ENCODE peak calls at places on chromosomes 4 and X, in nine cellular contexts. U, A, V, O, F, H, C, I and K are unnamed samples.
A peak's percentile ranks its signal among the peaks of the same experiment; 100 is the strongest.

GRCh38 chr4:48137766-48138349 is 3.8 kb upstream of the TXK start:
- DNase-seq in U (no peak), A (no peak), V (no peak), O (no peak), F (no peak), H (no peak), C (no peak), I (no peak), K (no peak)

GRCh38 chrX:17638731-17639130 is 98.6 kb upstream of the SCML1 start:
- DNase-seq in U (no peak), A (no peak), V (no peak), O (no peak), F (no peak), H (no peak), C (no peak), I (no peak), K (no peak)

GRCh38 chr4:184345573-184345922 is 127.9 kb upstream of the ENPP6 start:
- DNase-seq in U (peak; percentile 25), A (no peak), V (no peak), O (peak; percentile 72), F (peak; percentile 71), H (no peak), C (peak; percentile 19), I (peak; percentile 28), K (no peak)

GRCh38 chrX:45208121-45208856 is 7.6 kb upstream of the DIPK2B start:
- DNase-seq in U (no peak), A (no peak), V (no peak), O (no peak), F (no peak), H (no peak), C (no peak), I (no peak), K (no peak)

GRCh38 chr4:134610956-134611355 is 409.4 kb upstream of the PABPC4L start:
- DNase-seq in U (no peak), A (no peak), V (no peak), O (no peak), F (no peak), H (no peak), C (no peak), I (no peak), K (no peak)

GRCh38 chrX:112642349-112642748 is 37.4 kb downstream of the LHFPL1 start:
- DNase-seq in U (peak; percentile 77), A (peak; percentile 9), V (no peak), O (no peak), F (peak; percentile 25), H (no peak), C (peak; percentile 0), I (no peak), K (no peak)

GRCh38 chrX:10158279-10158939 is 1.6 kb downstream of the CLCN4 start:
- DNase-seq in U (peak; percentile 42), A (no peak), V (no peak), O (no peak), F (no peak), H (no peak), C (peak; percentile 59), I (no peak), K (no peak)

GRCh38 chr4:100895572-100896197 is 377.9 kb upstream of the EMCN start:
- DNase-seq in U (no peak), A (no peak), V (no peak), O (no peak), F (no peak), H (no peak), C (peak; percentile 10), I (no peak), K (no peak)

GRCh38 chrX:130091976-130092522 is 18.2 kb downstream of the ELF4 start:
- DNase-seq in U (no peak), A (peak; percentile 83), V (no peak), O (no peak), F (peak; percentile 95), H (peak; percentile 82), C (no peak), I (no peak), K (no peak)

GRCh38 chr4:72631296-72631695 is 62.3 kb upstream of the ADAMTS3 start:
- DNase-seq in U (no peak), A (no peak), V (no peak), O (peak; percentile 67), F (no peak), H (no peak), C (peak; percentile 77), I (no peak), K (no peak)

GRCh38 chr4:7332216-7333023 is 102.3 kb downstream of the PSAPL1 start:
- DNase-seq in U (no peak), A (peak; percentile 27), V (no peak), O (peak; percentile 82), F (no peak), H (no peak), C (no peak), I (no peak), K (no peak)

GRCh38 chr4:152652102-152652501 is 27.7 kb downstream of the TMEM154 start:
- DNase-seq in U (no peak), A (no peak), V (no peak), O (no peak), F (no peak), H (no peak), C (no peak), I (no peak), K (no peak)

GRCh38 chrX:155237719-155238118 is 21.5 kb downstream of the VBP1 start:
- DNase-seq in U (no peak), A (no peak), V (no peak), O (peak; percentile 67), F (no peak), H (no peak), C (no peak), I (no peak), K (no peak)

GRCh38 chrX:100872161-100872560 is 2.0 kb downstream of the NOX1 start:
- DNase-seq in U (no peak), A (no peak), V (no peak), O (no peak), F (no peak), H (no peak), C (no peak), I (no peak), K (no peak)

GRCh38 chr4:130639871-130640270 is 1543.9 kb downstream of the C4orf33 start:
- DNase-seq in U (no peak), A (no peak), V (no peak), O (no peak), F (no peak), H (no peak), C (no peak), I (no peak), K (no peak)

GRCh38 chrX:45621356-45622041 is 420.8 kb upstream of the DIPK2B start:
- DNase-seq in U (no peak), A (no peak), V (no peak), O (no peak), F (no peak), H (no peak), C (peak; percentile 89), I (no peak), K (no peak)

GRCh38 chr4:2929469-2929868 is 33.7 kb downstream of the NOP14 start:
- DNase-seq in U (no peak), A (no peak), V (peak; percentile 1), O (no peak), F (no peak), H (no peak), C (no peak), I (no peak), K (no peak)

GRCh38 chrX:682892-683291 is 52.3 kb downstream of the SHOX start:
- DNase-seq in U (no peak), A (no peak), V (no peak), O (no peak), F (no peak), H (no peak), C (no peak), I (no peak), K (no peak)

GRCh38 chr4:122450847-122451246 is 5.7 kb downstream of the IL2 start:
- DNase-seq in U (peak; percentile 13), A (no peak), V (no peak), O (no peak), F (peak; percentile 3), H (peak; percentile 1), C (peak; percentile 14), I (no peak), K (no peak)

GRCh38 chr4:154506253-154506652 is 14.7 kb upstream of the DCHS2 start:
- DNase-seq in U (peak; percentile 59), A (no peak), V (no peak), O (no peak), F (no peak), H (no peak), C (peak; percentile 72), I (no peak), K (no peak)
- TF ChIP-seq CTCF in U (peak; percentile 52), A (peak; percentile 46), V (peak; percentile 41), O (peak; percentile 56), F (no peak), H (peak; percentile 17), C (peak; percentile 45), I (no peak), K (peak; percentile 27)

DNA sequence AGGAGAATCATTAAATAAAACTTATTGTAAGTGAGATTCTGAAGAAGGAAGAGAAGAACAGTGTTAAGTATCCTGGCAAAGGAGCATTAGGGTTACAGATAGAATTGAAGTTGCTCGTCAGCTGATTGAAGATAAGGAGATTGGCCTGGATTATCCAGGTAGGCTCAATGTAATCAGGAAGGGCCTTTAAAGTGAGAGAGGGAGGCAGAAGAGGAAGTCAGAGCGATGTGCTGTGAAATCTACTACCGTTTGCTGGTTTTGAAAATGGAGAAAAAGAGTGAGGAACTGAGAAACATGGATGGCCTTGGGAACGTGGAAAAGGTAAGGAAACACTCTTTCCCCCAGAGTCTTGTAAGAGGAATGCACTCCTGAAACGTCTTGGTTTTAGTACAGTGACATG is 245.7 kb downstream of the ANTXR2 start:
- DNase-seq in U (no peak), A (no peak), V (no peak), O (no peak), F (no peak), H (no peak), C (no peak), I (no peak), K (no peak)
- TF ChIP-seq CTCF in U (no peak), A (no peak), V (no peak), O (no peak), F (no peak), H (no peak), C (no peak), I (no peak), K (no peak)

GRCh38 chr4:112128452-112128851 is 16.8 kb upstream of the FAM241A start:
- DNase-seq in U (no peak), A (no peak), V (no peak), O (no peak), F (no peak), H (no peak), C (peak; percentile 16), I (no peak), K (no peak)
- TF ChIP-seq CTCF in U (no peak), A (no peak), V (no peak), O (no peak), F (no peak), H (no peak), C (no peak), I (no peak), K (no peak)

DNA sequence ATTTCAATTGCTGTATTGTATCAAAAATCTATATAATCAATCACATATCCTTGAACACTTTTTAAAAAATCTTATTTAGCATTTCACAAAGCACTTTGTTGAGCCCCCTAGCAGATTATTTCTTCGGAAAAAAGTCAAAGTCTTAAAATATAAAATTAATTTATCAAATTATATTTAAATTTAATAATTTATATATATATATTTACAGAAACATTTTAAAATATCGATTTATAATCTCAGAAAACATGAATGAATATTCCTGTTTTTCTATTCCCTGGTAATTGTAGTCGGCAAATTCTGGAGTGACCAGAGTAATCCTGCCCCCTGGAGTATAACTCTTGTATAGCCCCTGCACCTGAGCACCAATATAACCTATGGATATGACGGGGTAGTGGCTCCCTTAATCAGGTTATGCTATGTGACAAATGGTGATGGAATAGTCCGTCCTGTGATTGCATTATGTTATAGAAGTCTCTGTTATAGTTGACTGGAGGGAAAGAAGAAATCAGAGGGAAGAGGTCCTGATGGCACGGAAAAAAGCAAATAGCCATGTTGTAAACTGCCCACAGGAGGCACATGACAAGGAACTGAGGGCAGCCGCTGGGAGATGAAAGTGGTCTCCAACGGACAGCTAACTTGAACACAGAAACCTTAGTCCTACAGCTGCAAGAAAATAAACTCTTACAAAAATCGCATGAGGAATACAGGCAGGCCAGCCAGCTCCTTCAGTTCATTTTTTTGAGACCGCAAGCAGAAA is 1092.3 kb downstream of the ARAP2 start:
- DNase-seq in U (peak; percentile 50), A (no peak), V (no peak), O (no peak), F (no peak), H (no peak), C (no peak), I (no peak), K (no peak)
- TF ChIP-seq CTCF in U (no peak), A (no peak), V (no peak), O (no peak), F (no peak), H (no peak), C (peak; percentile 18), I (no peak), K (no peak)